ENCODE peak calls at places on chromosomes 3 and 15, in eight cellular contexts. A, L, X, Q, O, P, K and C are unnamed samples.

GRCh38 chr3:72345237-72345878 is 502.9 kb downstream of the SHQ1 start:
- DNase-seq in A (no peak), L (no peak), X (no peak), Q (peak; percentile 42), O (no peak), P (no peak), K (no peak), C (no peak)

GRCh38 chr15:51878446-51879386 is 49.3 kb downstream of the TMOD3 start:
- DNase-seq in A (no peak), L (no peak), X (peak; percentile 42), Q (peak; percentile 96), O (no peak), P (no peak), K (no peak), C (peak; percentile 11)

GRCh38 chr15:88382482-88382983 is 84.7 kb downstream of the MRPL46 start:
- DNase-seq in A (no peak), L (no peak), X (no peak), Q (no peak), O (no peak), P (no peak), K (no peak), C (no peak)

GRCh38 chr15:55942332-55942731 is 51.1 kb downstream of the NEDD4 start:
- DNase-seq in A (no peak), L (no peak), X (no peak), Q (peak; percentile 4), O (no peak), P (no peak), K (no peak), C (no peak)

GRCh38 chr3:66442254-66443249 is 58.3 kb downstream of the LRIG1 start:
- DNase-seq in A (peak; percentile 85), L (no peak), X (peak; percentile 65), Q (peak; percentile 89), O (peak; percentile 94), P (peak; percentile 45), K (peak; percentile 93), C (peak; percentile 80)

GRCh38 chr3:186057594-186057993 is 51.3 kb downstream of the ETV5 start:
- DNase-seq in A (no peak), L (no peak), X (peak; percentile 38), Q (peak; percentile 81), O (peak; percentile 65), P (no peak), K (no peak), C (no peak)

GRCh38 chr15:51401872-51402517 is 60.5 kb downstream of the GLDN start:
- DNase-seq in A (no peak), L (no peak), X (peak; percentile 56), Q (peak; percentile 62), O (peak; percentile 87), P (peak; percentile 67), K (peak; percentile 90), C (peak; percentile 27)

GRCh38 chr15:90683876-90684275 is 33.3 kb upstream of the BLM start:
- DNase-seq in A (no peak), L (no peak), X (no peak), Q (no peak), O (no peak), P (peak; percentile 15), K (no peak), C (no peak)

GRCh38 chr15:69160976-69161877 is 792 bp downstream of the GLCE start:
- DNase-seq in A (peak; percentile 31), L (peak; percentile 20), X (peak; percentile 65), Q (peak; percentile 44), O (peak; percentile 62), P (peak; percentile 65), K (peak; percentile 79), C (peak; percentile 41)

GRCh38 chr3:5004319-5005152 is 25.3 kb downstream of the BHLHE40 start:
- DNase-seq in A (no peak), L (no peak), X (no peak), Q (no peak), O (no peak), P (no peak), K (peak; percentile 42), C (no peak)

GRCh38 chr15:44435893-44436667 is 8.7 kb downstream of the CTDSPL2 start:
- DNase-seq in A (no peak), L (no peak), X (no peak), Q (no peak), O (no peak), P (no peak), K (no peak), C (no peak)

GRCh38 chr3:141191097-141191749 is 40.4 kb upstream of the PXYLP1 start:
- DNase-seq in A (no peak), L (no peak), X (peak; percentile 15), Q (peak; percentile 3), O (no peak), P (no peak), K (no peak), C (no peak)

GRCh38 chr3:185210621-185211157 is 43.2 kb downstream of the EHHADH start:
- DNase-seq in A (no peak), L (no peak), X (peak; percentile 62), Q (no peak), O (no peak), P (peak; percentile 39), K (no peak), C (no peak)

GRCh38 chr3:128933213-128933921 is 53.9 kb downstream of the ACAD9 start:
- DNase-seq in A (no peak), L (no peak), X (no peak), Q (no peak), O (no peak), P (no peak), K (no peak), C (no peak)

GRCh38 chr15:38224486-38224885 is 28.1 kb upstream of the SPRED1 start:
- DNase-seq in A (no peak), L (no peak), X (no peak), Q (no peak), O (no peak), P (no peak), K (no peak), C (no peak)

GRCh38 chr3:116770815-116771450 is 61.4 kb downstream of the TUSC7 start:
- DNase-seq in A (peak; percentile 9), L (peak; percentile 21), X (peak; percentile 91), Q (peak; percentile 83), O (peak; percentile 94), P (peak; percentile 89), K (peak; percentile 93), C (no peak)

GRCh38 chr3:150840733-150841515 is 64.3 kb downstream of the MINDY4B start:
- DNase-seq in A (no peak), L (no peak), X (no peak), Q (no peak), O (peak; percentile 24), P (no peak), K (no peak), C (no peak)

GRCh38 chr3:153443961-153444360 is 281.9 kb downstream of the RAP2B start:
- DNase-seq in A (no peak), L (no peak), X (peak; percentile 54), Q (peak; percentile 32), O (peak; percentile 51), P (peak; percentile 4), K (no peak), C (no peak)

GRCh38 chr3:129934234-129935123 is 40.0 kb upstream of the TRH start:
- DNase-seq in A (peak; percentile 19), L (no peak), X (peak; percentile 62), Q (peak; percentile 46), O (peak; percentile 68), P (peak; percentile 65), K (peak; percentile 77), C (no peak)

GRCh38 chr15:80399508-80399907 is 4.7 kb upstream of the ARNT2 start:
- DNase-seq in A (no peak), L (no peak), X (no peak), Q (no peak), O (no peak), P (no peak), K (no peak), C (no peak)
- H3K27me3 ChIP-seq in A (no peaks in the 10 kb centered on the region), L (no peaks in the 10 kb centered on the region), X (peaks cover 33% of the 10 kb centered on the region), Q (peaks cover 22% of the 10 kb centered on the region), O (peaks cover 19% of the 10 kb centered on the region), P (peaks cover 9% of the 10 kb centered on the region), K (peaks cover 18% of the 10 kb centered on the region), C (no peaks in the 10 kb centered on the region)

DNA sequence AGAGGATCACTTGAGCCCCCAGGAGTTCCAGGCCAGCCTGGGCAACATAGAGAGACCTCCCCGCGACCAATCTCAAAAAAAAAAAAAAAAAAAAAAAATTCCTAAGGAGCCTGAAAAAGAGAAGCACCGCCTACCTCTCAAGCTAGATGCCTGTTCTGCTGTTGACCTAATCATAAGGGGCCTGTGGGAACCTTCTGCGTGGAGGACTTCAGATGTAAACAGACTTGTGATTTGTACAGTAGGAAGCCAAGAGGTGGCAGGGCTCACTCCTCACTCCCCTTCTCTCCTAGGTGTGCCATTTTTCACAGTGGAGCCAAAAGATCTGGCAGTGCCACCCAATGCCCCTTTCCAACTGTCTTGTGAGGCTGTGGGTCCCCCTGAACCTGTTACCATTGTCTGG is 3.2 kb downstream of the TYRO3 start:
- DNase-seq in A (no peak), L (no peak), X (no peak), Q (peak; percentile 21), O (no peak), P (peak; percentile 22), K (no peak), C (no peak)
- TF ChIP-seq CTCF in A (no peak), L (no peak), X (no peak), Q (no peak), O (no peak), P (no peak), K (no peak), C (no peak)

GRCh38 chr3:10289785-10290355 is 2.9 kb downstream of the GHRL start:
- DNase-seq in A (no peak), L (no peak), X (no peak), Q (no peak), O (no peak), P (peak; percentile 14), K (peak; percentile 61), C (no peak)

GRCh38 chr3:10291641-10292040 is 1.1 kb downstream of the GHRL start:
- DNase-seq in A (no peak), L (no peak), X (no peak), Q (no peak), O (no peak), P (no peak), K (no peak), C (no peak)

GRCh38 chr3:10291139-10291500 is 1.6 kb downstream of the GHRL start:
- DNase-seq in A (no peak), L (no peak), X (no peak), Q (no peak), O (no peak), P (no peak), K (no peak), C (no peak)

GRCh38 chr3:10289077-10289476 is 3.7 kb downstream of the GHRL start:
- DNase-seq in A (no peak), L (no peak), X (no peak), Q (no peak), O (no peak), P (no peak), K (no peak), C (peak; percentile 27)

GRCh38 chr3:10290476-10291138 is 2.1 kb downstream of the GHRL start:
- DNase-seq in A (no peak), L (no peak), X (no peak), Q (no peak), O (no peak), P (no peak), K (no peak), C (no peak)
- H3K4me3 ChIP-seq in A (no peak overlapping the region), L (no peak overlapping the region), X (no peak overlapping the region), Q (no peak overlapping the region), O (no peak overlapping the region), P (no peak overlapping the region), K (no peak overlapping the region), C (no peak overlapping the region)

DNA sequence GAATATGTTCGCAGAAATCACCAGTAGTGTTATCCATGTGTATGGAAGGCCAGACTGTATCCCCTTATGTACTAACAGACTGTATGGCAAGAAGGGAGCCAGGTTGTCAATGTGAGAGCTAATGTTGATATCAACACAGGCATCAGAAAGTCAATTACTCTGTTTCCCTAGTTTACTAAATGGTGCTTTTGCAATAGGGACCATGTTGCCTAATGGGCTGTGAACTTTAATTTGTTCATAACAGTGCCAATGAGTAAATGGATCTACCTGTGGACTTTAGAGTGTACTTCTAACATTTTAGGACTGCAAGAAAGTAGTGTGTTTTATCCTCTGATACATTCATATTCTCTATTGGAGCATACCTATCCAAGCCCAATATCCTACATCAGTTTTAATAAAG is 431.7 kb upstream of the TPRG1 start:
- DNase-seq in A (no peak), L (no peak), X (no peak), Q (no peak), O (no peak), P (no peak), K (no peak), C (no peak)
- H3K27me3 ChIP-seq in A (no peaks in the 10 kb centered on the region), L (no peaks in the 10 kb centered on the region), X (no peaks in the 10 kb centered on the region), Q (no peaks in the 10 kb centered on the region), O (no peaks in the 10 kb centered on the region), P (no peaks in the 10 kb centered on the region), K (no peaks in the 10 kb centered on the region), C (no peaks in the 10 kb centered on the region)